ENCODE peak calls at places on chromosome 5, in eight cellular contexts. A, N, Y, X, W, G, O and J are unnamed samples.

GRCh38 chr5:169116961-169117461 is 183.9 kb downstream of the SLIT3 start:
- DNase-seq in A (peak), N (no peak), Y (no peak), X (no peak), W (no peak), G (peak), O (no peak), J (no peak)

GRCh38 chr5:145471831-145472616 is 363.1 kb downstream of the PRELID2 start:
- DNase-seq in A (no peak), N (no peak), Y (peak), X (no peak), W (no peak), G (no peak), O (no peak), J (no peak)

GRCh38 chr5:95863383-95863757 is 40.8 kb upstream of the GLRX start:
- DNase-seq in A (no peak), N (peak), Y (peak), X (no peak), W (no peak), G (peak), O (peak), J (no peak)

GRCh38 chr5:153827407-153827806 is 211.3 kb downstream of the FAM114A2 start:
- DNase-seq in A (peak), N (peak), Y (peak), X (no peak), W (no peak), G (peak), O (no peak), J (no peak)

GRCh38 chr5:180233729-180234128 is 24.7 kb upstream of the RASGEF1C start:
- DNase-seq in A (no peak), N (no peak), Y (peak), X (no peak), W (no peak), G (no peak), O (no peak), J (no peak)

GRCh38 chr5:59923465-59923864 is 29.9 kb upstream of the PDE4D start:
- DNase-seq in A (peak), N (no peak), Y (peak), X (no peak), W (no peak), G (no peak), O (no peak), J (no peak)

GRCh38 chr5:125446986-125447385 is 700.5 kb upstream of the ZNF608 start:
- DNase-seq in A (peak), N (no peak), Y (peak), X (peak), W (no peak), G (no peak), O (no peak), J (no peak)

GRCh38 chr5:41337724-41338123 is 124.4 kb upstream of the C6 start:
- DNase-seq in A (no peak), N (no peak), Y (no peak), X (no peak), W (no peak), G (no peak), O (no peak), J (no peak)

GRCh38 chr5:106454651-106455415 is 1215.9 kb downstream of the EFNA5 start:
- DNase-seq in A (peak), N (no peak), Y (peak), X (peak), W (no peak), G (no peak), O (no peak), J (no peak)

GRCh38 chr5:37814699-37815098 is 25.1 kb downstream of the GDNF start:
- DNase-seq in A (no peak), N (no peak), Y (peak), X (peak), W (no peak), G (no peak), O (no peak), J (no peak)

GRCh38 chr5:112795944-112796678 is 58.4 kb downstream of the APC start:
- DNase-seq in A (peak), N (no peak), Y (peak), X (no peak), W (no peak), G (no peak), O (no peak), J (no peak)

GRCh38 chr5:123696948-123697347 is 185.0 kb downstream of the CSNK1G3 start:
- DNase-seq in A (peak), N (no peak), Y (no peak), X (no peak), W (no peak), G (no peak), O (no peak), J (peak)

GRCh38 chr5:154010660-154011059 is 28.1 kb downstream of the FAM114A2 start:
- DNase-seq in A (no peak), N (no peak), Y (peak), X (no peak), W (no peak), G (no peak), O (no peak), J (no peak)

GRCh38 chr5:103847060-103847459 is 284.5 kb upstream of the NUDT12 start:
- DNase-seq in A (peak), N (no peak), Y (peak), X (no peak), W (no peak), G (no peak), O (no peak), J (no peak)

GRCh38 chr5:11477786-11478185 is 426.5 kb downstream of the CTNND2 start:
- DNase-seq in A (no peak), N (no peak), Y (peak), X (peak), W (no peak), G (no peak), O (no peak), J (no peak)

GRCh38 chr5:31861601-31862000 is 222.7 kb downstream of the PDZD2 start:
- DNase-seq in A (no peak), N (no peak), Y (no peak), X (no peak), W (no peak), G (no peak), O (no peak), J (no peak)

GRCh38 chr5:159330131-159330530 is at the start of gene IL12B:
- DNase-seq in A (no peak), N (no peak), Y (no peak), X (no peak), W (no peak), G (no peak), O (no peak), J (no peak)

GRCh38 chr5:26669031-26669430 is 369.4 kb downstream of the CDH9 start:
- DNase-seq in A (no peak), N (no peak), Y (no peak), X (no peak), W (no peak), G (no peak), O (no peak), J (no peak)

GRCh38 chr5:157944077-157944633 is 85.2 kb upstream of the CLINT1 start:
- DNase-seq in A (no peak), N (no peak), Y (no peak), X (no peak), W (no peak), G (no peak), O (no peak), J (no peak)

GRCh38 chr5:143261748-143262392 is 141.6 kb downstream of the NR3C1 start:
- DNase-seq in A (no peak), N (no peak), Y (peak), X (no peak), W (no peak), G (no peak), O (no peak), J (no peak)

GRCh38 chr5:80961376-80962281 is 1.5 kb downstream of the RASGRF2 start:
- DNase-seq in A (no peak), N (no peak), Y (peak), X (no peak), W (no peak), G (no peak), O (no peak), J (no peak)

GRCh38 chr5:52822437-52822836 is 34.7 kb downstream of the ITGA1 start:
- DNase-seq in A (no peak), N (peak), Y (no peak), X (no peak), W (no peak), G (peak), O (peak), J (no peak)

GRCh38 chr5:59555596-59555995 is 337.9 kb downstream of the PDE4D start:
- DNase-seq in A (no peak), N (no peak), Y (no peak), X (no peak), W (no peak), G (no peak), O (no peak), J (no peak)